ENCODE peak calls at places on chromosome 5, in nine cellular contexts. N is AG08396; V is HFF-Myc; T is naive thymus-derived CD8-positive, alpha-beta T cell; R is NCI-H1092; G is NCI-H1436; E is WTC11; M is stimulated activated CD8-positive, alpha-beta memory T cell treated with anti-CD3 and anti-CD28 coated beads, Interleukin-4, amount 100 ng/mL, for 24 hours; A is immature natural killer cell. F is an unnamed sample.

GRCh38 chr5:181069767-181070491 is 29.9 kb downstream of the BTNL9 start:
- DNase-seq in A (no peak), M (no peak), E (peak; percentile 77), V (no peak), T (no peak), R (no peak), N (no peak), G (no peak), F (no peak)

GRCh38 chr5:111227226-111227782 is 3.1 kb downstream of the CAMK4 start:
- DNase-seq in R (no peak), T (no peak), E (no peak), A (no peak), V (no peak), N (no peak), G (no peak), M (no peak), F (no peak)

GRCh38 chr5:168057905-168058304 is 233.5 kb upstream of the WWC1 start:
- DNase-seq in R (no peak), A (no peak), N (no peak), E (no peak), G (no peak), M (no peak), V (no peak), T (no peak), F (no peak)

GRCh38 chr5:77847129-77847460 is 71.0 kb upstream of the TBCA start:
- DNase-seq in A (no peak), R (no peak), M (no peak), E (no peak), T (no peak), N (no peak), V (no peak), G (no peak), F (no peak)

GRCh38 chr5:82151622-82152021 is 126.5 kb downstream of the RPS23 start:
- DNase-seq in G (no peak), M (no peak), A (no peak), T (no peak), N (no peak), V (no peak), R (no peak), E (no peak), F (no peak)

GRCh38 chr5:76715734-76716455 is at the start of gene F2R:
- DNase-seq in N (peak; percentile 88), A (peak; percentile 69), E (peak; percentile 77), T (peak; percentile 68), V (no peak), M (peak; percentile 42), R (no peak), G (no peak), F (peak; percentile 53)

GRCh38 chr5:15573594-15573993 is 73.6 kb downstream of the FBXL7 start:
- DNase-seq in T (no peak), A (no peak), E (no peak), G (no peak), M (no peak), N (no peak), R (no peak), V (no peak), F (no peak)

GRCh38 chr5:150636391-150637244 is 3.8 kb upstream of the SYNPO start:
- DNase-seq in N (no peak), T (no peak), A (no peak), V (no peak), E (no peak), G (no peak), M (no peak), R (no peak), F (no peak)

GRCh38 chr5:170265527-170265926 is 32.0 kb downstream of the LCP2 start:
- DNase-seq in V (no peak), A (no peak), G (no peak), R (no peak), M (no peak), T (no peak), N (no peak), E (no peak), F (no peak)

GRCh38 chr5:31854181-31854624 is 215.3 kb downstream of the PDZD2 start:
- DNase-seq in M (no peak), E (peak; percentile 46), T (no peak), V (no peak), A (no peak), G (no peak), R (no peak), N (peak; percentile 15), F (peak; percentile 11)

GRCh38 chr5:102664946-102665345 is 90.2 kb upstream of the PAM start:
- DNase-seq in A (no peak), R (no peak), G (no peak), E (no peak), T (no peak), N (no peak), V (no peak), M (no peak), F (no peak)

GRCh38 chr5:124798890-124799289 is 52.5 kb upstream of the ZNF608 start:
- DNase-seq in N (no peak), A (no peak), E (no peak), R (no peak), G (no peak), M (no peak), T (no peak), V (no peak), F (no peak)

GRCh38 chr5:156815988-156816599 is 34.0 kb upstream of the PPP1R2B start:
- DNase-seq in N (peak; percentile 49), T (no peak), E (peak; percentile 43), G (no peak), R (no peak), V (peak; percentile 2), A (no peak), M (no peak), F (peak; percentile 19)

GRCh38 chr5:133992429-133993151 is 12.2 kb downstream of the VDAC1 start:
- DNase-seq in V (no peak), R (no peak), M (no peak), A (no peak), T (no peak), E (no peak), G (no peak), N (no peak), F (no peak)

GRCh38 chr5:156438076-156438475 is 111.1 kb downstream of the SGCD start:
- DNase-seq in A (no peak), E (no peak), M (no peak), N (no peak), T (no peak), V (no peak), G (no peak), R (peak; percentile 20), F (no peak)

F was measured in activated naive CD8-positive, alpha-beta T cell treated with anti-CD3 and anti-CD28 coated beads for 36 hours.